ENCODE peak calls at places on chromosomes 5 and 9, in eight cellular contexts. O, S, J, C, L, F, A and I are unnamed samples.

GRCh38 chr5:53397845-53398244 is 82.6 kb upstream of the FST start:
- DNase-seq in O (no peak), F (peak; percentile 74), L (peak; percentile 75), J (peak; percentile 78), S (no peak), C (peak; percentile 45), A (peak; percentile 3), I (no peak)

GRCh38 chr5:138504799-138505198 is 38.2 kb downstream of the ETF1 start:
- DNase-seq in A (peak; percentile 85), J (no peak), C (peak; percentile 29), O (no peak), S (no peak), F (peak; percentile 31), L (peak; percentile 98), I (no peak)

GRCh38 chr9:32378993-32379729 is 5.3 kb upstream of the ACO1 start:
- DNase-seq in A (no peak), O (no peak), S (peak; percentile 51), J (peak; percentile 66), F (peak; percentile 92), L (peak; percentile 71), C (no peak), I (peak; percentile 77)

GRCh38 chr5:135036405-135036804 is 2.4 kb upstream of the PITX1 start:
- DNase-seq in F (no peak), A (no peak), L (no peak), J (no peak), O (no peak), C (no peak), S (no peak), I (no peak)

GRCh38 chr5:15074651-15075050 is 203.1 kb upstream of the ANKH start:
- DNase-seq in A (no peak), J (no peak), L (peak; percentile 30), F (peak; percentile 12), C (no peak), O (no peak), S (no peak), I (no peak)

GRCh38 chr9:125484632-125485282 is 222.3 kb downstream of the MAPKAP1 start:
- DNase-seq in S (no peak), O (no peak), J (peak; percentile 35), C (no peak), A (no peak), L (peak; percentile 34), F (peak; percentile 76), I (no peak)

GRCh38 chr5:30908356-30908755 is 285.1 kb upstream of the CDH6 start:
- DNase-seq in F (no peak), C (no peak), L (no peak), S (no peak), J (no peak), A (no peak), O (no peak), I (no peak)

GRCh38 chr9:124356745-124357390 is 58.4 kb downstream of the PSMB7 start:
- DNase-seq in O (no peak), F (no peak), S (no peak), J (no peak), C (no peak), L (no peak), A (no peak), I (no peak)

GRCh38 chr5:140633081-140633471 is at the start of gene CD14:
- DNase-seq in C (peak; percentile 50), J (peak; percentile 48), O (no peak), S (peak; percentile 47), F (peak; percentile 40), L (peak; percentile 61), A (peak; percentile 54), I (no peak)

GRCh38 chr5:82467006-82467561 is 188.9 kb upstream of the RPS23 start:
- DNase-seq in J (peak; percentile 56), C (no peak), A (peak; percentile 4), S (no peak), O (peak; percentile 24), L (no peak), F (peak; percentile 55), I (no peak)

GRCh38 chr5:151006704-151007334 is 13.6 kb upstream of the GPX3 start:
- DNase-seq in O (peak; percentile 58), F (no peak), S (no peak), C (peak; percentile 41), A (no peak), L (no peak), J (no peak), I (no peak)
- H3K4me3 ChIP-seq in O (no peak overlapping the region), F (no peak overlapping the region), S (no peak overlapping the region), C (no peak overlapping the region), A (no peak overlapping the region), L (no peak overlapping the region), J (no peak overlapping the region), I (no peak overlapping the region)

GRCh38 chr5:37836173-37837100 is 3.4 kb downstream of the GDNF start:
- DNase-seq in A (no peak), S (no peak), J (no peak), L (no peak), C (peak; percentile 25), F (peak; percentile 16), O (peak; percentile 47), I (no peak)

GRCh38 chr5:37837101-37838032 is 2.5 kb downstream of the GDNF start:
- DNase-seq in A (peak; percentile 52), S (peak; percentile 61), O (peak; percentile 92), L (peak; percentile 51), J (peak; percentile 70), F (peak; percentile 75), C (peak; percentile 79), I (peak; percentile 73)

GRCh38 chr5:37838933-37839341 is 904 bp downstream of the GDNF start:
- DNase-seq in O (peak; percentile 25), F (no peak), S (no peak), C (no peak), J (no peak), A (no peak), L (no peak), I (no peak)

GRCh38 chr5:37839441-37840035 is 303 bp downstream of the GDNF start:
- DNase-seq in S (no peak), F (peak; percentile 62), A (peak; percentile 35), J (peak; percentile 53), O (peak; percentile 71), L (no peak), C (peak; percentile 46), I (no peak)

GRCh38 chr5:37838152-37838932 is 1.5 kb downstream of the GDNF start:
- DNase-seq in S (no peak), A (no peak), L (no peak), J (no peak), O (peak; percentile 36), F (peak; percentile 32), C (no peak), I (no peak)
- H3K4me3 ChIP-seq in S (no peak overlapping the region), A (no peak overlapping the region), L (no peak overlapping the region), J (peak overlapping the region; percentile 69), O (peak overlapping the region; percentile 39), F (peak overlapping the region; percentile 48), C (peak overlapping the region; percentile 38), I (no peak overlapping the region)

GRCh38 chr5:151140686-151141459 is 16.7 kb downstream of the ANXA6 start:
- DNase-seq in L (no peak), F (no peak), C (no peak), A (no peak), O (no peak), J (no peak), S (no peak), I (no peak)

GRCh38 chr5:151139015-151139414 is 18.6 kb downstream of the ANXA6 start:
- DNase-seq in S (no peak), L (no peak), J (no peak), O (no peak), F (no peak), A (no peak), C (no peak), I (no peak)

GRCh38 chr5:151139646-151140045 is 17.9 kb downstream of the ANXA6 start:
- DNase-seq in O (no peak), L (no peak), J (no peak), F (no peak), S (no peak), C (no peak), A (no peak), I (no peak)

GRCh38 chr5:151142933-151143332 is 14.6 kb downstream of the ANXA6 start:
- DNase-seq in O (no peak), S (no peak), C (no peak), F (no peak), J (no peak), L (no peak), A (no peak), I (no peak)

GRCh38 chr5:151141535-151141934 is 16.0 kb downstream of the ANXA6 start:
- DNase-seq in J (peak; percentile 28), F (no peak), L (peak; percentile 47), S (no peak), O (peak; percentile 55), C (no peak), A (no peak), I (no peak)
- H3K4me3 ChIP-seq in J (no peak overlapping the region), F (no peak overlapping the region), L (no peak overlapping the region), S (no peak overlapping the region), O (no peak overlapping the region), C (no peak overlapping the region), A (no peak overlapping the region), I (no peak overlapping the region)

DNA sequence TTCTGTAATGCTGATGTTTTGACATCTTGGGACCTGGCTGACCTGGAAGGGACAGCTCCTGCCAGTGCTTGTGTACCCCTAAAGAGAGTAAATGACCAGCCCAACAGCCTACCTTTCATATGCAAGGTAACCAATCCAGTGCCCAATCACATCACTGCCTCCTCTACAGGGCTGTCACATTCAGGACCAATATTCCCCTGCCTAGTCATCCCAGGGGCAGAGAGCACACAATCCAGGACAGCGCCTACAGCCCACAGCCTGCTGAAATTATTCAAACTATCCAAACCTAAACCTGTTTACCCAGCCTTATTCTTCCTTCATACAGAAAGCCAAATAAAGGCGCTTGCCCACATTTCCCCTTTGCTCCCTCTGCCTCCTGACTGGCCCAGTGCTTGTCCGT is 284.1 kb downstream of the CTNND2 start:
- DNase-seq in S (no peak), C (no peak), J (no peak), L (no peak), O (no peak), A (no peak), F (no peak), I (no peak)
- H3K4me3 ChIP-seq in S (no peak overlapping the region), C (no peak overlapping the region), J (no peak overlapping the region), L (no peak overlapping the region), O (no peak overlapping the region), A (no peak overlapping the region), F (no peak overlapping the region), I (no peak overlapping the region)

DNA sequence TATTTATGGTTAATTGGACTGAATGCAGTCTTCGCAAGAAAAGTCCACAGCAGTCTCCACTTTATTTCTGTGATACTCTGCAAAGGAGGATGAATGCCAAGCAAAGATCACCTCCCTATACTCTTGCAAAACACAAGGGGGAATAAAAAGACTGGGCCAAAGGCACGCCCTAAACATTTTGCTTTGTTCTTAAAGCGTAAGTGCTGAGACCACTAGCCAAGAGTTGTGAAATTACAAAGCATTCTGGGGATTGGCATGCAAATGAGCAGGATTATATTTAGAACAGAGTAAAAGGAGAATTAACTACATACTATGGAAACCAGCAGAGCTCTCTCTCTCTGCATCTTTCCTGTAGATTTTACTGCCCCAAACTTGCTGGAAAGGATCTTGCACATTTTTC is 54.5 kb downstream of the DPYSL3 start:
- DNase-seq in F (peak; percentile 98), L (peak; percentile 7), C (no peak), S (no peak), J (no peak), O (no peak), A (no peak), I (peak; percentile 64)
- H3K4me3 ChIP-seq in F (peak overlapping the region; percentile 35), L (no peak overlapping the region), C (no peak overlapping the region), S (no peak overlapping the region), J (no peak overlapping the region), O (peak overlapping the region; percentile 11), A (no peak overlapping the region), I (no peak overlapping the region)

GRCh38 chr5:128539038-128539429 is 989 bp upstream of the FBN2 start:
- DNase-seq in S (no peak), F (peak; percentile 25), O (no peak), A (peak; percentile 33), C (peak; percentile 24), J (no peak), L (peak; percentile 54), I (peak; percentile 3)
- H3K4me3 ChIP-seq in S (no peak overlapping the region), F (peak overlapping the region; percentile 73), O (peak overlapping the region; percentile 51), A (no peak overlapping the region), C (peak overlapping the region; percentile 55), J (peak overlapping the region; percentile 73), L (peak overlapping the region; percentile 62), I (peak overlapping the region; percentile 72)